ENCODE peak calls at places on chromosome 18, in ten cellular contexts. M is right cardiac atrium, E is aorta, F is tibial artery, A is adipocyte, R is neural progenitor cell, D is colonic mucosa, L is Caco-2, Y is right lobe of liver, Z is MM.1S. P is an unnamed sample. For H3K27me3, the result is how much of the 10 kb centered on the place peaks cover.

GRCh38 chr18:48697441-48697840 is 158.6 kb downstream of the CTIF start:
- DNase-seq in R (no peak), A (no peak), M (no peak), D (no peak), Z (no peak), L (no peak), F (no peak), E (no peak), Y (no peak), P (no peak)

GRCh38 chr18:13541621-13542519 is 184.5 kb downstream of the FAM210A start:
- DNase-seq in Y (peak), A (no peak), F (no peak), E (no peak), M (no peak), R (no peak), Z (no peak), D (peak), L (peak), P (no peak)

GRCh38 chr18:58934933-58935577 is 70.4 kb downstream of the ZNF532 start:
- DNase-seq in D (no peak), Z (no peak), L (no peak), E (no peak), R (no peak), Y (no peak), M (no peak), A (no peak), F (no peak), P (no peak)

GRCh38 chr18:6024740-6025139 is 129.4 kb upstream of the TMEM200C start:
- DNase-seq in D (no peak), F (no peak), R (no peak), Z (no peak), L (no peak), Y (no peak), A (no peak), E (no peak), M (no peak), P (no peak)

GRCh38 chr18:22223263-22223960 is 54.0 kb downstream of the GATA6 start:
- DNase-seq in M (peak), D (peak), F (peak), A (peak), Z (no peak), Y (no peak), E (peak), R (no peak), L (peak), P (no peak)

GRCh38 chr18:70154591-70155194 is 50.8 kb downstream of the RTTN start:
- DNase-seq in M (no peak), L (no peak), D (no peak), A (peak), F (no peak), R (no peak), Y (no peak), Z (no peak), E (no peak), P (no peak)

GRCh38 chr18:48714873-48715272 is 176.0 kb downstream of the CTIF start:
- DNase-seq in Y (no peak), A (no peak), F (no peak), R (peak), D (peak), M (no peak), Z (no peak), E (peak), L (no peak), P (no peak)

GRCh38 chr18:27712066-27712465 is 464.9 kb downstream of the CDH2 start:
- DNase-seq in A (no peak), Z (no peak), Y (no peak), L (no peak), R (peak), D (no peak), E (no peak), F (no peak), M (no peak), P (no peak)

GRCh38 chr18:46001074-46001473 is 33.9 kb upstream of the EPG5 start:
- DNase-seq in F (no peak), Y (no peak), D (no peak), R (no peak), E (no peak), L (no peak), Z (no peak), A (no peak), M (no peak), P (no peak)

GRCh38 chr18:62751341-62751821 is 36.0 kb downstream of the PHLPP1 start:
- DNase-seq in R (peak), F (no peak), Z (no peak), A (no peak), Y (no peak), L (no peak), E (no peak), D (peak), M (peak), P (no peak)

GRCh38 chr18:9808530-9809241 is 77.1 kb upstream of the TXNDC2 start:
- DNase-seq in A (peak), M (no peak), L (peak), D (no peak), Z (no peak), R (peak), F (peak), Y (no peak), E (no peak), P (no peak)

GRCh38 chr18:62769216-62769615 is 53.9 kb downstream of the PHLPP1 start:
- DNase-seq in R (no peak), A (peak), E (no peak), Y (no peak), Z (no peak), M (no peak), L (no peak), F (no peak), D (no peak), P (no peak)

GRCh38 chr18:26549103-26549485 is 741 bp upstream of the KCTD1 start:
- DNase-seq in A (peak), Y (no peak), D (peak), L (peak), R (no peak), Z (peak), M (no peak), F (no peak), E (no peak), P (no peak)

GRCh38 chr18:58850784-58851469 is 13.8 kb upstream of the ZNF532 start:
- DNase-seq in F (no peak), R (no peak), E (no peak), A (no peak), M (peak), D (no peak), Z (no peak), L (no peak), Y (no peak), P (no peak)

GRCh38 chr18:10101293-10101701 is 187.5 kb downstream of the VAPA start:
- DNase-seq in R (peak), Y (no peak), E (peak), A (peak), M (peak), Z (no peak), D (no peak), L (no peak), F (peak), P (no peak)

GRCh38 chr18:13657974-13658373 is 68.4 kb downstream of the FAM210A start:
- DNase-seq in D (no peak), L (no peak), R (no peak), Z (no peak), Y (no peak), E (no peak), F (no peak), M (no peak), A (no peak), P (no peak)

GRCh38 chr18:23920054-23920453 is 94.5 kb upstream of the TTC39C start:
- DNase-seq in Z (no peak), M (no peak), A (no peak), F (no peak), L (no peak), D (no peak), E (no peak), Y (no peak), R (no peak), P (no peak)

GRCh38 chr18:5895886-5896740 is 791 bp upstream of the TMEM200C start:
- DNase-seq in A (peak), F (peak), L (no peak), M (peak), R (peak), D (no peak), Y (peak), Z (no peak), E (peak), P (no peak)

GRCh38 chr18:63882333-63883141 is 5.0 kb upstream of the SERPINB2 start:
- DNase-seq in Y (no peak), E (no peak), Z (no peak), A (peak), R (no peak), D (no peak), F (no peak), M (peak), L (peak), P (no peak)

GRCh38 chr18:77444385-77444784 is 194.7 kb downstream of the GALR1 start:
- DNase-seq in F (no peak), A (no peak), D (no peak), Y (no peak), Z (no peak), M (no peak), L (no peak), E (no peak), R (no peak), P (no peak)

GRCh38 chr18:77442393-77442792 is 192.7 kb downstream of the GALR1 start:
- DNase-seq in E (no peak), L (no peak), Y (no peak), M (no peak), F (no peak), Z (no peak), D (no peak), R (no peak), A (no peak), P (no peak)

DNA sequence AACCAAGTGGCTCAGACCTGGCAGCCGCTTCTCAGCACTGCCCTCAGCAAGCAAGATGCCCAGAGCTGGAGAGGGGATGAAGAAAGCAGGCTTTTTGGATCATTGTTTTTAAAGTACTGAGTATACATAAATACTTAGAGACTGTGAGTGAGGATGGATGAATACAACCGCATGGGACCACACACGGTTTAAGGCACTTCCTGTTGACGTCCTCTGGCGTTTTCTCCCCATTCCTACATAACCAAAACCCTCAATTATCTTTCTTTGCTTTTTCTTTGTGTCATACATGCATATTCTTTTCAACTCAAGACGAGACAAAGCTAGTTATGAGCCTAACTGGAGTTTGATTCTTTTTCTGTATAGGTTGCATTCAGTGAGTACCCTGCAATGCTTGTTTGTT is 198.4 kb downstream of the GALR1 start:
- DNase-seq in R (no peak), A (no peak), E (no peak), F (no peak), Y (no peak), D (no peak), Z (no peak), M (no peak), L (no peak), P (no peak)
- H3K27me3 ChIP-seq in R (under half), A (under half), E (under half), F (under half), Y (under half), D (under half), Z (under half), M (under half), L (under half), P (under half)

DNA sequence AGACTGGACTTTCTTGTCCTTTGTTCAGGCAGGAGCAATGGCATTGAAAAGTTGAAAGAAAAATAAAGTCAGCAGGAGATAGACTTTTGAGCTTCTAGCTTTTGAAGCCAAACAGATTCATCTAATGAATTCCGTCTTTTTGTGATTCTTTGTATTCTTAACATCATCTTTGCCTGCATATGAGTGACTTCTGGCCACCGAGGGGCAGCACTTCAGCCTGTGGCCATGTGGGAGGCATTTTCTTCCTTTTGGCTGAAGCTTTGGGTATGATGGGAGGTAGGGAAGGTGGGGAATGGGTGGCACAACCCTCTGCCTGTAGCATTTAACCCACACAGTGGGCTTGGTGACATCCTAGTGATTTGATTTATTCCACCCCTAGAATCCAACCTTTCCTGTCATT is 220.6 kb downstream of the SETBP1 start:
- DNase-seq in E (no peak), R (no peak), L (no peak), D (no peak), F (no peak), A (no peak), M (no peak), Y (no peak), Z (no peak), P (no peak)
- H3K27me3 ChIP-seq in E (under half), R (under half), L (under half), D (under half), F (under half), A (under half), M (under half), Y (under half), Z (under half), P (under half)

GRCh38 chr18:11581286-11581685 is 28.1 kb upstream of the SLC35G4 start:
- DNase-seq in Y (no peak), F (no peak), D (no peak), R (no peak), L (no peak), M (no peak), A (no peak), E (no peak), Z (peak), P (no peak)

GRCh38 chr18:11587432-11587831 is 22.0 kb upstream of the SLC35G4 start:
- DNase-seq in A (no peak), R (no peak), E (no peak), D (no peak), M (no peak), L (no peak), Z (peak), F (no peak), Y (no peak), P (no peak)

GRCh38 chr18:11579916-11580315 is 29.5 kb upstream of the SLC35G4 start:
- DNase-seq in L (no peak), F (no peak), M (no peak), E (no peak), D (no peak), Z (no peak), Y (no peak), R (no peak), A (no peak), P (no peak)

GRCh38 chr18:11587846-11588245 is 21.6 kb upstream of the SLC35G4 start:
- DNase-seq in Y (no peak), E (no peak), M (no peak), A (no peak), D (no peak), F (no peak), L (no peak), Z (peak), R (no peak), P (no peak)

GRCh38 chr18:11585596-11585995 is 23.8 kb upstream of the SLC35G4 start:
- DNase-seq in Y (no peak), E (no peak), R (no peak), L (no peak), D (no peak), F (no peak), A (no peak), Z (no peak), M (no peak), P (no peak)
- H3K27me3 ChIP-seq in Y (under half), E (under half), R (under half), L (under half), D (under half), F (under half), A (under half), Z (under half), M (under half), P (under half)

GRCh38 chr18:57299931-57300330 is 52.4 kb upstream of the ST8SIA3 start:
- DNase-seq in R (no peak), L (no peak), M (no peak), Y (no peak), D (no peak), A (no peak), Z (no peak), E (no peak), F (no peak), P (no peak)

GRCh38 chr18:57294547-57294946 is 57.8 kb upstream of the ST8SIA3 start:
- DNase-seq in E (no peak), Z (no peak), L (no peak), Y (no peak), D (no peak), F (no peak), M (no peak), A (no peak), R (no peak), P (no peak)

GRCh38 chr18:57301573-57302230 is 50.7 kb upstream of the ST8SIA3 start:
- DNase-seq in L (no peak), E (no peak), R (peak), A (no peak), M (no peak), Z (no peak), Y (no peak), F (no peak), D (no peak), P (no peak)

GRCh38 chr18:57297306-57297705 is 55.1 kb upstream of the ST8SIA3 start:
- DNase-seq in F (no peak), Y (no peak), Z (no peak), D (no peak), E (no peak), L (no peak), M (no peak), A (no peak), R (no peak), P (no peak)

GRCh38 chr18:57296336-57296735 is 56.0 kb upstream of the ST8SIA3 start:
- DNase-seq in R (no peak), Y (no peak), M (no peak), L (no peak), A (no peak), F (no peak), Z (no peak), D (no peak), E (no peak), P (no peak)
- H3K27me3 ChIP-seq in R (under half), Y (under half), M (under half), L (under half), A (under half), F (under half), Z (under half), D (under half), E (under half), P (under half)

DNA sequence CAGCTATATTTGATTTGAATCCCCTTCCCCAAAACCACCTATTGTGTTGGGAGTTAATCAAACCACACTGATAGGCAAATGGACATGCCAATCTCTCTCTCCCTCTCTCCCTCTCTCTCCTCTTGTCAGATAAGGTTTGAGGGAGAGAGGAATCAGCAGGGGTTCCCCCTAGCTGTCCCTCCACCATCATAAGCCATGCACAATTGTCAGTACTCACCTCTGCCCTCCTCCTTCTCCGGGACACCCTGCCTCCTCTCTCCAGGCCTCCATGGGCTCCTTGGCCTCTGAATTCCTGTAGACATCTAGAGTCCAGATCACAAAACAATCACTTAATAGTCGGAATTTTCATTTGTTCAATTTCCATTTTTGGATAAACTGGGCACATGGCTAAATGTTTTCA is 243.7 kb upstream of the RAB12 start:
- DNase-seq in Y (no peak), E (no peak), A (no peak), R (no peak), M (no peak), Z (no peak), D (no peak), F (no peak), L (no peak), P (no peak)
- H3K27me3 ChIP-seq in Y (under half), E (under half), A (under half), R (under half), M (under half), Z (under half), D (under half), F (under half), L (under half), P (under half)

DNA sequence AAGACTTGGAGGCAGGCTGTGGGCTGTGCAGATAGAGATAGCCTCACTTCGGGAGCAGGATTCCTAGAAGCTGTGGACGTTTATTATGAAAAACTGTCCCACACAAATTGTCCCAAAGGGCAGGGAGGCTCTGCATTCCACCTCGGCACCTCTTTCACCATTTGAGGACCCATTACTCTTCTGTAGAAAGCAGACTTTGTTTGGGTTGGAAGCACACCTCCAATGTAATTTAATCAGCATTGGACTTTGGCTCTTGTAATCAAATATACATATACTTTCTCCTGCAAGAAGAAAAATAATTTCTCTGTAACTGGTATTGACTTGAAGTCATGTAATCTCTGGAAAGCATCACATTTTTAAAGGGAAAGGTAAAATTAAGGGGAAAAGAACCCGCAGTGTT is 8.5 kb downstream of the ONECUT2 start:
- DNase-seq in Y (no peak), E (no peak), Z (no peak), F (no peak), D (no peak), A (no peak), L (no peak), M (no peak), R (no peak), P (no peak)
- H3K27me3 ChIP-seq in Y (under half), E (under half), Z (under half), F (under half), D (under half), A (half or more), L (under half), M (under half), R (half or more), P (under half)

DNA sequence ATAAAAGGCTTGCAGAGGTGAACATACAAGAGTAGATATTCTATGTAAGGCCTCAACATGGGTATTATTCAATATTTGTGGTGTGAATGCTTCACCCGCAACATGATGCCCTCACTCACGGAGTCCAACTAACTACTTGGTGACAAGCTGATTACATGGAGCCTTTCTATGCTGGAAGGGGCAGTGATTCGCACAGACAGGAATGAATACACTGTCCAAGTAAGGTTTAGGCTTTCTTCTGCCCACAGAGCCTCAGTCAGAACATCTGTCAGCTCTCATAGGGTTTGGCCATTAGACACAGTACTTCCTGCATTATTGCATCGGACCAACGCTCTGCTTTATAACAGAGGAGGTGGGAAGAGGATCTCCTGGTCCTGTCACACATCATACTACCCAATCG is 80.3 kb upstream of the SLC35G4 start:
- DNase-seq in E (no peak), R (no peak), M (no peak), Y (no peak), L (no peak), A (peak), D (no peak), F (no peak), Z (no peak), P (no peak)
- H3K27me3 ChIP-seq in E (under half), R (under half), M (under half), Y (under half), L (under half), A (under half), D (under half), F (under half), Z (under half), P (under half)

P was measured in effector memory CD4-positive, alpha-beta T cell.